ENCODE peak calls at places on chromosomes 13 and 19, in eight cellular contexts. One of them, this sample, is unnamed.

GRCh38 chr13:104487006-104487405 is 1420.8 kb upstream of the SLC10A2 start:
- DNase-seq in HL-60: no peak
- DNase-seq in K562: no peak
- DNase-seq in GM23338: no peak
- DNase-seq in HCT116: no peak
- DNase-seq in A549: no peak
- DNase-seq in HepG2: no peak
- DNase-seq in SK-N-SH: no peak
- DNase-seq in this sample: no peak

GRCh38 chr13:42247883-42248282 is 24.1 kb upstream of the AKAP11 start:
- DNase-seq in A549: no peak
- DNase-seq in K562: no peak
- DNase-seq in GM23338: no peak
- DNase-seq in HCT116: no peak
- DNase-seq in HepG2: no peak
- DNase-seq in SK-N-SH: no peak
- DNase-seq in HL-60: no peak
- DNase-seq in this sample: no peak

GRCh38 chr19:46990998-46991676 is 28.5 kb upstream of the NPAS1 start:
- DNase-seq in HL-60: peak; percentile 47
- DNase-seq in GM23338: peak; percentile 97
- DNase-seq in HepG2: peak; percentile 64
- DNase-seq in A549: peak; percentile 77
- DNase-seq in K562: peak; percentile 86
- DNase-seq in SK-N-SH: peak; percentile 85
- DNase-seq in HCT116: peak; percentile 48
- DNase-seq in this sample: peak; percentile 27

GRCh38 chr13:102225892-102226291 is 176.0 kb downstream of the FGF14 start:
- DNase-seq in GM23338: no peak
- DNase-seq in SK-N-SH: no peak
- DNase-seq in HepG2: no peak
- DNase-seq in A549: no peak
- DNase-seq in HCT116: no peak
- DNase-seq in K562: no peak
- DNase-seq in HL-60: no peak
- DNase-seq in this sample: no peak

GRCh38 chr13:42396501-42396900 is 124.5 kb downstream of the AKAP11 start:
- DNase-seq in K562: no peak
- DNase-seq in HL-60: no peak
- DNase-seq in SK-N-SH: no peak
- DNase-seq in HCT116: no peak
- DNase-seq in HepG2: no peak
- DNase-seq in GM23338: no peak
- DNase-seq in A549: no peak
- DNase-seq in this sample: no peak

GRCh38 chr13:45353895-45354294 is 12.9 kb upstream of the TPT1 start:
- DNase-seq in HepG2: no peak
- DNase-seq in HCT116: no peak
- DNase-seq in SK-N-SH: no peak
- DNase-seq in A549: no peak
- DNase-seq in K562: no peak
- DNase-seq in HL-60: no peak
- DNase-seq in GM23338: no peak
- DNase-seq in this sample: no peak

GRCh38 chr19:15432629-15433518 is 14.1 kb upstream of the AKAP8L start:
- DNase-seq in SK-N-SH: peak; percentile 99
- DNase-seq in K562: peak; percentile 94
- DNase-seq in HL-60: peak; percentile 90
- DNase-seq in HepG2: peak; percentile 65
- DNase-seq in GM23338: peak; percentile 92
- DNase-seq in HCT116: peak; percentile 64
- DNase-seq in A549: peak; percentile 75
- DNase-seq in this sample: no peak

GRCh38 chr13:108785844-108786243 is 156.4 kb downstream of the MYO16 start:
- DNase-seq in K562: no peak
- DNase-seq in HepG2: no peak
- DNase-seq in HCT116: no peak
- DNase-seq in GM23338: no peak
- DNase-seq in HL-60: no peak
- DNase-seq in A549: no peak
- DNase-seq in SK-N-SH: no peak
- DNase-seq in this sample: no peak

GRCh38 chr19:1027953-1028902 is 1.8 kb downstream of the CNN2 start:
- DNase-seq in K562: peak; percentile 80
- DNase-seq in HL-60: peak; percentile 59
- DNase-seq in HCT116: peak; percentile 52
- DNase-seq in SK-N-SH: peak; percentile 86
- DNase-seq in A549: peak; percentile 43
- DNase-seq in HepG2: peak; percentile 83
- DNase-seq in GM23338: peak; percentile 92
- DNase-seq in this sample: no peak

GRCh38 chr19:35791814-35792279 is 16.5 kb downstream of the ARHGAP33 start:
- DNase-seq in GM23338: no peak
- DNase-seq in K562: no peak
- DNase-seq in HCT116: no peak
- DNase-seq in SK-N-SH: no peak
- DNase-seq in HepG2: no peak
- DNase-seq in A549: no peak
- DNase-seq in HL-60: no peak
- DNase-seq in this sample: no peak

GRCh38 chr13:93847162-93847561 is 620.6 kb downstream of the GPC6 start:
- DNase-seq in HepG2: peak; percentile 5
- DNase-seq in GM23338: no peak
- DNase-seq in K562: no peak
- DNase-seq in SK-N-SH: no peak
- DNase-seq in A549: peak; percentile 1
- DNase-seq in HL-60: no peak
- DNase-seq in HCT116: no peak
- DNase-seq in this sample: no peak

GRCh38 chr19:38331728-38332127 is 3.9 kb upstream of the CATSPERG start:
- DNase-seq in K562: no peak
- DNase-seq in HL-60: no peak
- DNase-seq in HepG2: no peak
- DNase-seq in HCT116: no peak
- DNase-seq in SK-N-SH: no peak
- DNase-seq in GM23338: no peak
- DNase-seq in A549: no peak
- DNase-seq in this sample: no peak

GRCh38 chr13:114096811-114097503 is 35.5 kb downstream of the RASA3 start:
- DNase-seq in HL-60: peak; percentile 76
- DNase-seq in GM23338: no peak
- DNase-seq in K562: no peak
- DNase-seq in SK-N-SH: peak; percentile 59
- DNase-seq in HCT116: no peak
- DNase-seq in HepG2: no peak
- DNase-seq in A549: no peak
- DNase-seq in this sample: no peak

GRCh38 chr19:9818175-9818733 is 625 bp downstream of the FBXL12 start:
- DNase-seq in A549: no peak
- DNase-seq in HCT116: no peak
- DNase-seq in GM23338: no peak
- DNase-seq in SK-N-SH: no peak
- DNase-seq in HepG2: no peak
- DNase-seq in HL-60: no peak
- DNase-seq in K562: no peak
- DNase-seq in this sample: no peak

GRCh38 chr19:13796301-13797057 is 1.2 kb downstream of the ZSWIM4 start:
- DNase-seq in GM23338: peak; percentile 79
- DNase-seq in HepG2: peak; percentile 23
- DNase-seq in K562: no peak
- DNase-seq in HL-60: no peak
- DNase-seq in A549: peak; percentile 68
- DNase-seq in HCT116: peak; percentile 60
- DNase-seq in SK-N-SH: peak; percentile 43
- DNase-seq in this sample: no peak

GRCh38 chr19:2613507-2614295 is 88.8 kb downstream of the GNG7 start:
- DNase-seq in HCT116: no peak
- DNase-seq in HepG2: no peak
- DNase-seq in A549: no peak
- DNase-seq in HL-60: no peak
- DNase-seq in SK-N-SH: peak; percentile 78
- DNase-seq in GM23338: peak; percentile 83
- DNase-seq in K562: peak; percentile 52
- DNase-seq in this sample: no peak

GRCh38 chr19:2014731-2015610 is 543 bp downstream of the BTBD2 start:
- DNase-seq in SK-N-SH: peak; percentile 59
- DNase-seq in A549: no peak
- DNase-seq in HL-60: no peak
- DNase-seq in GM23338: peak; percentile 65
- DNase-seq in HCT116: no peak
- DNase-seq in HepG2: no peak
- DNase-seq in K562: peak; percentile 35
- DNase-seq in this sample: no peak

GRCh38 chr19:11091343-11092153 is 2.3 kb downstream of the LDLR start:
- DNase-seq in A549: peak; percentile 50
- DNase-seq in SK-N-SH: no peak
- DNase-seq in HL-60: peak; percentile 68
- DNase-seq in K562: peak; percentile 77
- DNase-seq in HepG2: peak; percentile 94
- DNase-seq in GM23338: peak; percentile 56
- DNase-seq in HCT116: peak; percentile 83
- DNase-seq in this sample: peak; percentile 76

GRCh38 chr19:8036438-8037099 is 16.0 kb upstream of the CCL25 start:
- DNase-seq in A549: no peak
- DNase-seq in HL-60: no peak
- DNase-seq in SK-N-SH: no peak
- DNase-seq in GM23338: no peak
- DNase-seq in K562: no peak
- DNase-seq in HepG2: no peak
- DNase-seq in HCT116: no peak
- DNase-seq in this sample: no peak

GRCh38 chr19:23996549-23996948 is 81.9 kb downstream of the ZNF726 start:
- DNase-seq in HL-60: no peak
- DNase-seq in GM23338: peak; percentile 72
- DNase-seq in A549: peak; percentile 35
- DNase-seq in HCT116: peak; percentile 3
- DNase-seq in SK-N-SH: peak; percentile 57
- DNase-seq in K562: peak; percentile 46
- DNase-seq in HepG2: peak; percentile 3
- DNase-seq in this sample: no peak

GRCh38 chr19:48344892-48345291 is 18.8 kb downstream of the TMEM143 start:
- DNase-seq in SK-N-SH: no peak
- DNase-seq in HCT116: no peak
- DNase-seq in A549: no peak
- DNase-seq in GM23338: peak; percentile 70
- DNase-seq in K562: peak; percentile 56
- DNase-seq in HL-60: no peak
- DNase-seq in HepG2: no peak
- DNase-seq in this sample: no peak

GRCh38 chr19:55391702-55392615 is 6.2 kb downstream of the RPL28 start:
- DNase-seq in GM23338: peak; percentile 37
- DNase-seq in HepG2: no peak
- DNase-seq in A549: no peak
- DNase-seq in HL-60: no peak
- DNase-seq in HCT116: no peak
- DNase-seq in SK-N-SH: peak; percentile 25
- DNase-seq in K562: no peak
- DNase-seq in this sample: no peak

DNA sequence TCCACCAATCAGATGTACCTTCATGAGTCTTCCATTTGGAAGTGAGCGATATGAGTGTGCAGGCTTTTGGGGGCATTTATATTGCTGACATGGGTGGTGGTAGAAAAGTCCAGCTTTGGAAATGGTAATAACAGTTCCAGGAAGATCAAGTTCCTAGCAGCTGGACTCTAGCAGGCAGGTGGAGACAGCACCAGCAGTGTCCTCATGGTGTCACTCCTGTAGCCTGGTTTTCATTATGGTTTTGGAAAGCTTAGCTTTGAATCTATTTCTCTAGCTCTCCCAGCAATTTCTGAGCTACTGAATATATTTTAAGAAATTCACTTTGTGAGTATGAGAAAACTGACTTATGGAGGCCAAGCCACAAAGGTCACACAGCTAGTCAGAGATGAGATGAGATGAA is 523.2 kb upstream of the HTR2A start:
- DNase-seq in SK-N-SH: no peak
- DNase-seq in HL-60: no peak
- DNase-seq in K562: no peak
- DNase-seq in A549: no peak
- DNase-seq in GM23338: no peak
- DNase-seq in HepG2: no peak
- DNase-seq in HCT116: no peak
- DNase-seq in this sample: no peak
- TF ChIP-seq CTCF in SK-N-SH: no peak
- TF ChIP-seq CTCF in HL-60: no peak
- TF ChIP-seq CTCF in K562: no peak
- TF ChIP-seq CTCF in A549: no peak
- TF ChIP-seq CTCF in GM23338: no peak
- TF ChIP-seq CTCF in HepG2: no peak
- TF ChIP-seq CTCF in HCT116: no peak
- TF ChIP-seq CTCF in this sample: no peak

GRCh38 chr19:44645407-44646048 is 1.8 kb downstream of the PVR start:
- DNase-seq in SK-N-SH: no peak
- DNase-seq in HCT116: no peak
- DNase-seq in HepG2: no peak
- DNase-seq in GM23338: no peak
- DNase-seq in K562: no peak
- DNase-seq in HL-60: no peak
- DNase-seq in A549: no peak
- DNase-seq in this sample: no peak
- H3K27ac ChIP-seq in SK-N-SH: no peak overlapping the region
- H3K27ac ChIP-seq in HCT116: no peak overlapping the region
- H3K27ac ChIP-seq in HepG2: no peak overlapping the region
- H3K27ac ChIP-seq in GM23338: no peak overlapping the region
- H3K27ac ChIP-seq in K562: no peak overlapping the region
- H3K27ac ChIP-seq in HL-60: no peak overlapping the region
- H3K27ac ChIP-seq in A549: peak overlapping the region; percentile 28
- H3K27ac ChIP-seq in this sample: no peak overlapping the region

GRCh38 chr13:75399168-75399878 is 82.6 kb downstream of the TBC1D4 start:
- DNase-seq in GM23338: no peak
- DNase-seq in K562: no peak
- DNase-seq in A549: no peak
- DNase-seq in HCT116: no peak
- DNase-seq in HepG2: no peak
- DNase-seq in SK-N-SH: no peak
- DNase-seq in HL-60: no peak
- DNase-seq in this sample: no peak
- TF ChIP-seq REST in GM23338: no peak
- TF ChIP-seq REST in K562: no peak
- TF ChIP-seq REST in A549: no peak
- TF ChIP-seq REST in HCT116: no peak
- TF ChIP-seq REST in HepG2: no peak
- TF ChIP-seq REST in SK-N-SH: no peak
- TF ChIP-seq REST in HL-60: no peak
- TF ChIP-seq REST in this sample: no peak

DNA sequence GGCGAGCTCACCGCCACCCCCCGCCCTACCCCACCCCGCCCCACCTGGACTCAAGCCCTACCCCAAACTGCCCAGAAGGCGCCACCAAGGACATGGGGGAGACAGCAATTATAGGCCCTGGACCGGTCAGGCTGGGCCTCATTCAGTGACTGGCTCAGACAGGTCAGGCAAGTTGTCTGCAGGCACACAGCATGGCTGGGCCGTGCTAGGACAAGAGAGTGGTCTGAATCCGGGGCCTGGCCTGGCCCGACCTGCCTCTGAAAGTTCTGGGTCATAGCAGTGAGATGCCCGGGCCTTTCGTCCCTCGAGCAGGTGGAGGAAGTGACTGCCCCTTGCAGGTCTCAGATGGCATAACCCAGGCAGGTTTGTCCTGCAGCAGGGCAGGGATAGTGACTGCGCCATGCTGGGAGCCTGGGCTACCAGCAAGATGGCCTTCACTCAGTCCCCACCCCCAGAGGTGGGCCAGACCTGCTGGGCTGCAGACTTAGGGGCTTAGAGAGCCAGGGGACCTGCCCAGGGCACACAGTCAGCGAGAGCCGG is 21.0 kb downstream of the COMP start:
- DNase-seq in HCT116: no peak
- DNase-seq in K562: no peak
- DNase-seq in HL-60: no peak
- DNase-seq in HepG2: no peak
- DNase-seq in A549: no peak
- DNase-seq in GM23338: peak; percentile 39
- DNase-seq in SK-N-SH: no peak
- DNase-seq in this sample: no peak
- TF ChIP-seq CTCF in HCT116: no peak
- TF ChIP-seq CTCF in K562: no peak
- TF ChIP-seq CTCF in HL-60: no peak
- TF ChIP-seq CTCF in HepG2: no peak
- TF ChIP-seq CTCF in A549: no peak
- TF ChIP-seq CTCF in GM23338: no peak
- TF ChIP-seq CTCF in SK-N-SH: no peak
- TF ChIP-seq CTCF in this sample: no peak